ENCODE peak calls at places on chromosomes 11 and 22, in seven cellular contexts. L is RWPE1; Q is smooth muscle cell of the brain vasculature; J is activated naive CD4-positive, alpha-beta T cell treated with Interleukin-2 at 50 U/mL for 16 hours; O is SJSA1; M is fibroblast of lung; I is cardiac muscle cell. T is an unnamed sample.

GRCh38 chr11:3627291-3627690 is 14.5 kb downstream of the ART5 start:
- DNase-seq in J (no peak), I (no peak), O (no peak), M (no peak), L (no peak), Q (no peak), T (peak)

GRCh38 chr22:36365020-36365411 is 22.8 kb downstream of the MYH9 start:
- DNase-seq in L (peak), O (peak), J (peak), M (peak), Q (no peak), I (no peak), T (peak)

GRCh38 chr11:61700221-61700620 is 20.0 kb downstream of the DAGLA start:
- DNase-seq in J (no peak), O (no peak), L (peak), M (peak), Q (no peak), I (peak), T (peak)

GRCh38 chr22:24422078-24422665 is 5.2 kb upstream of the ADORA2A start:
- DNase-seq in O (no peak), M (no peak), J (no peak), I (no peak), Q (no peak), L (no peak), T (no peak)

GRCh38 chr11:57072640-57073039 is 83.9 kb downstream of the OR5AK2 start:
- DNase-seq in M (peak), J (no peak), Q (peak), I (no peak), O (no peak), L (peak), T (peak)

GRCh38 chr22:20807315-20807752 is 33.4 kb downstream of the SERPIND1 start:
- DNase-seq in L (peak), Q (peak), I (no peak), J (no peak), O (peak), M (peak), T (peak)

GRCh38 chr11:115776916-115777315 is 272.7 kb upstream of the CADM1 start:
- DNase-seq in O (no peak), Q (no peak), M (no peak), I (no peak), J (no peak), L (no peak), T (no peak)

GRCh38 chr11:32069361-32070058 is 21.4 kb upstream of the RCN1 start:
- DNase-seq in Q (no peak), O (no peak), L (no peak), M (no peak), I (no peak), J (no peak), T (no peak)

GRCh38 chr11:118996926-118997626 is 862 bp upstream of the CENATAC start:
- DNase-seq in O (no peak), Q (no peak), I (no peak), M (no peak), J (peak), L (no peak), T (no peak)

GRCh38 chr11:9313648-9314290 is 624 bp downstream of the TMEM41B start:
- DNase-seq in L (peak), M (peak), J (no peak), I (peak), O (no peak), Q (no peak), T (no peak)

GRCh38 chr22:19940536-19941364 is 822 bp upstream of the COMT start:
- DNase-seq in J (no peak), L (no peak), O (no peak), I (no peak), Q (no peak), M (no peak), T (no peak)

GRCh38 chr11:128519353-128519752 is 68.0 kb downstream of the ETS1 start:
- DNase-seq in L (no peak), J (no peak), Q (no peak), M (peak), O (no peak), I (no peak), T (no peak)

GRCh38 chr11:70303070-70303469 is 32.6 kb downstream of the PPFIA1 start:
- DNase-seq in I (no peak), Q (no peak), M (peak), L (no peak), O (no peak), J (no peak), T (peak)

GRCh38 chr22:40609216-40609615 is 27.3 kb downstream of the MRTFA start:
- DNase-seq in J (no peak), I (no peak), Q (no peak), M (no peak), O (no peak), L (no peak), T (no peak)

GRCh38 chr11:121250843-121251242 is 41.7 kb upstream of the SC5D start:
- DNase-seq in I (no peak), J (no peak), M (no peak), L (no peak), O (no peak), Q (no peak), T (no peak)

GRCh38 chr11:72305077-72305476 is 61.1 kb upstream of the PHOX2A start:
- DNase-seq in L (no peak), Q (no peak), I (no peak), M (no peak), O (no peak), J (no peak), T (no peak)

GRCh38 chr11:5624489-5625278 is at the start of gene TRIM34:
- DNase-seq in O (peak), Q (no peak), J (peak), M (peak), L (peak), I (peak), T (no peak)

GRCh38 chr22:41249442-41249841 is 8.7 kb upstream of the CHADL start:
- DNase-seq in L (no peak), J (no peak), O (no peak), I (no peak), Q (no peak), M (no peak), T (no peak)

GRCh38 chr11:7444582-7444981 is 40.7 kb upstream of the OLFML1 start:
- DNase-seq in Q (no peak), O (no peak), J (no peak), L (no peak), I (no peak), M (no peak), T (no peak)

GRCh38 chr11:104573431-104573830 is 324.8 kb downstream of the CASP12 start:
- DNase-seq in J (no peak), M (peak), Q (no peak), I (no peak), O (no peak), L (peak), T (peak)

GRCh38 chr11:132864811-132865576 is 667.3 kb downstream of the OPCML start:
- DNase-seq in L (no peak), M (no peak), O (no peak), Q (no peak), J (no peak), I (no peak), T (no peak)

GRCh38 chr11:117927926-117928325 is 1.3 kb downstream of the TMPRSS13 start:
- DNase-seq in I (no peak), M (no peak), O (no peak), Q (no peak), L (no peak), J (no peak), T (no peak)

GRCh38 chr11:46367244-46367915 is 14.1 kb upstream of the MDK start:
- DNase-seq in O (no peak), J (peak), Q (no peak), L (no peak), M (peak), I (peak), T (no peak)

GRCh38 chr11:121024989-121025388 is 1.1 kb downstream of the TBCEL start:
- DNase-seq in I (peak), O (no peak), Q (no peak), M (peak), J (no peak), L (peak), T (no peak)

GRCh38 chr11:118061401-118062125 is 15.3 kb upstream of the TMPRSS4 start:
- DNase-seq in I (no peak), O (no peak), J (no peak), M (no peak), Q (no peak), L (no peak), T (no peak)

GRCh38 chr11:72036687-72037086 is 38.0 kb downstream of the IL18BP start:
- DNase-seq in L (no peak), J (no peak), I (no peak), M (no peak), O (no peak), Q (no peak), T (no peak)

GRCh38 chr11:122717264-122717867 is 61.8 kb downstream of the UBASH3B start:
- DNase-seq in J (peak), L (no peak), I (no peak), O (no peak), Q (no peak), M (no peak), T (no peak)

GRCh38 chr11:57977709-57978108 is 46.0 kb upstream of the OR9Q1 start:
- DNase-seq in J (no peak), M (no peak), L (no peak), O (no peak), Q (no peak), I (peak), T (no peak)

GRCh38 chr11:116976941-116977570 is 121.2 kb downstream of the SIK3 start:
- DNase-seq in M (peak), Q (no peak), L (no peak), O (no peak), J (no peak), I (no peak), T (no peak)

GRCh38 chr22:39651783-39652058 is 81.2 kb downstream of the CACNA1I start:
- DNase-seq in J (no peak), Q (no peak), L (no peak), I (no peak), O (no peak), M (peak), T (no peak)

GRCh38 chr22:41619979-41620645 is 731 bp downstream of the DESI1 start:
- DNase-seq in Q (no peak), I (peak), L (no peak), M (no peak), O (peak), J (peak), T (no peak)

GRCh38 chr22:48574776-48575566 is 1252.7 kb downstream of the BRD1 start:
- DNase-seq in M (peak), J (no peak), O (peak), I (peak), L (no peak), Q (no peak), T (no peak)

T was measured in GM04503.